ENCODE peak calls at places on chromosomes 11 and 22, in five cellular contexts. J is NB4, O is erythroblast, I is breast epithelium, Q is A549. T is an unnamed sample.

GRCh38 chr11:88183233-88183632 is 8.0 kb upstream of the RAB38 start:
- DNase-seq in Q (no peak), J (no peak), I (no peak), O (no peak), T (no peak)

GRCh38 chr11:45573728-45574127 is 91.7 kb downstream of the CHST1 start:
- DNase-seq in J (no peak), O (no peak), Q (no peak), I (no peak), T (no peak)

GRCh38 chr11:74707182-74707581 is 24.0 kb downstream of the CHRDL2 start:
- DNase-seq in I (no peak), Q (no peak), O (no peak), J (no peak), T (no peak)

GRCh38 chr11:114141863-114142590 is 82.5 kb downstream of the ZBTB16 start:
- DNase-seq in I (no peak), Q (no peak), J (no peak), O (no peak), T (no peak)

GRCh38 chr11:87722756-87723599 is 452.3 kb downstream of the RAB38 start:
- DNase-seq in Q (no peak), J (peak), O (peak), I (no peak), T (peak)

GRCh38 chr11:104256525-104256924 is 92.6 kb upstream of the PDGFD start:
- DNase-seq in Q (no peak), J (no peak), O (no peak), I (no peak), T (no peak)

GRCh38 chr11:12090061-12090572 is 20.3 kb upstream of the MICAL2 start:
- DNase-seq in I (peak), J (peak), Q (no peak), O (no peak), T (no peak)

GRCh38 chr11:69431893-69432738 is 49.3 kb upstream of the LINC01488 start:
- DNase-seq in I (no peak), Q (no peak), J (no peak), O (no peak), T (no peak)

GRCh38 chr11:13000721-13001120 is 8.4 kb upstream of the RASSF10 start:
- DNase-seq in I (no peak), J (no peak), Q (no peak), O (no peak), T (no peak)

GRCh38 chr11:100731471-100731870 is 44.4 kb downstream of the ARHGAP42 start:
- DNase-seq in O (no peak), Q (no peak), J (no peak), I (no peak), T (no peak)

GRCh38 chr11:76610871-76611475 is 59.6 kb downstream of the LRRC32 start:
- DNase-seq in I (no peak), J (no peak), O (no peak), Q (no peak), T (peak)

GRCh38 chr22:44500623-44501022 is 2.6 kb upstream of the RTL6 start:
- DNase-seq in Q (no peak), I (no peak), O (no peak), J (no peak), T (no peak)

GRCh38 chr11:128476729-128477128 is 110.6 kb downstream of the ETS1 start:
- DNase-seq in I (peak), J (peak), Q (no peak), O (peak), T (peak)

GRCh38 chr11:62538470-62539237 is 8.0 kb downstream of the AHNAK start:
- DNase-seq in J (no peak), I (no peak), O (no peak), Q (no peak), T (no peak)

GRCh38 chr22:46062232-46062615 is 85.3 kb upstream of the WNT7B start:
- DNase-seq in I (peak), Q (no peak), J (no peak), O (no peak), T (no peak)

GRCh38 chr22:45886502-45886901 is 90.5 kb downstream of the WNT7B start:
- DNase-seq in J (no peak), Q (no peak), I (no peak), O (no peak), T (no peak)

DNA sequence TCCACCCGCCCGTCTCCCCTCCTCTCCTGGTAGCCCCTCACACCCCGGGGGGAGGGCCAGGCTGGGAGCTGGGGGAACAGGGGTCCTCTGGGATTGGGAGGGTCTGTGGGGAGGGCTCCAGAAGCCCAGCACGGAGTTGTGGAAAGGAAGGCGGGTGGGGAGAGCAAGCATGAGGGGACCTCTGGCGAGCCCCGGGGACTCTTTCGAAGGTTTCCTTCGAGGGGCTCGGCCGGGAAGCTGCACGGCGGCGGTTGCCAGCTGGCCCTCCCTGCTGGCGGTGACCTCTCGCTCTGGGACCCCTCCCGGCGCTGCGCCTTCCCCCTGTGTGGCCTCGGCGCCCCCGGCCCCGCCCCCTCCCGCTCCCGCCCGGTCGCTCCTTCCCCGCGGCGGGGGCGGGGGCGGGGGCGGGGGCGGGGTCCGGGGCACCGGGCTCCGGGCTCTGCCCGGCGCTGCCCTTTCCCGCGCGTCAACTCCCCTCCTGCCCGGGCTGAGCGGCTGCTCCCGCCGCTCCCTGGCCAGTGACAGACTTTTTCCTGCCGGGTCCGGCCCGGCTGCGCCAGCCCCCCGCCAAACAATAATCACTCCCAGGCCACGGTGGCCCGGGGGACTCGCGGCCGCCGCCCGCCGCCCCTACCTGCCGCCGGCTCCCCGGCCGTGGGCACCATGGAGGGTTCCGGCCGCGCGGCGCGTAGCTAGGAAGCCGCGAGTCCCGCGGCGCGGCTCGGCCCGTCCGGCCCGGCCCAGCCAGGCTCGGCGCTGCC is 986 bp downstream of the CLCF1 start:
- DNase-seq in J (peak), O (peak), I (no peak), Q (no peak), T (no peak)
- TF ChIP-seq POLR2A in J (no peak), O (no peak), I (no peak), Q (peak), T (no peak)

GRCh38 chr11:106022795-106023275 is 795 bp upstream of the MSANTD4 start:
- DNase-seq in J (peak), O (no peak), Q (no peak), I (no peak), T (no peak)

GRCh38 chr11:106021181-106021966 is 666 bp downstream of the MSANTD4 start:
- DNase-seq in O (peak), J (peak), I (no peak), Q (no peak), T (no peak)

GRCh38 chr11:106017088-106017487 is 5.0 kb downstream of the MSANTD4 start:
- DNase-seq in Q (no peak), O (no peak), J (no peak), I (no peak), T (no peak)

GRCh38 chr11:106021967-106022794 is at the start of gene MSANTD4:
- DNase-seq in J (peak), Q (peak), O (peak), I (peak), T (peak)
- TF ChIP-seq POLR2A in J (peak), Q (peak), O (peak), I (peak), T (peak)

GRCh38 chr11:27362749-27363575 is at the start of gene CCDC34:
- DNase-seq in Q (peak), O (peak), J (peak), I (peak), T (peak)
- TF ChIP-seq POLR2A in Q (peak), O (peak), J (peak), I (no peak), T (no peak)

GRCh38 chr11:44286911-44287310 is 23.0 kb downstream of the ALX4 start:
- DNase-seq in I (no peak), O (no peak), J (no peak), Q (no peak), T (no peak)

GRCh38 chr11:44288133-44288526 is 21.8 kb downstream of the ALX4 start:
- DNase-seq in O (no peak), J (no peak), Q (no peak), I (no peak), T (no peak)

GRCh38 chr11:44286268-44286880 is 23.6 kb downstream of the ALX4 start:
- DNase-seq in O (peak), J (peak), Q (peak), I (no peak), T (peak)

GRCh38 chr11:44285756-44286155 is 24.2 kb downstream of the ALX4 start:
- DNase-seq in J (no peak), O (no peak), Q (no peak), I (no peak), T (no peak)

GRCh38 chr11:44290206-44290605 is 19.7 kb downstream of the ALX4 start:
- DNase-seq in O (no peak), I (no peak), Q (no peak), J (no peak), T (no peak)
- TF ChIP-seq POLR2A in O (no peak), I (no peak), Q (no peak), J (no peak), T (no peak)

GRCh38 chr22:49964493-49965290 is 4.1 kb downstream of the PIM3 start:
- DNase-seq in I (peak), Q (no peak), J (no peak), O (no peak), T (peak)

GRCh38 chr22:49965291-49966040 is 4.9 kb downstream of the PIM3 start:
- DNase-seq in J (no peak), Q (no peak), I (peak), O (no peak), T (no peak)

GRCh38 chr22:49966716-49967332 is 6.3 kb downstream of the PIM3 start:
- DNase-seq in J (peak), I (peak), O (no peak), Q (no peak), T (peak)

GRCh38 chr22:49967333-49968241 is 7.0 kb downstream of the PIM3 start:
- DNase-seq in O (no peak), Q (no peak), J (no peak), I (peak), T (peak)

DNA sequence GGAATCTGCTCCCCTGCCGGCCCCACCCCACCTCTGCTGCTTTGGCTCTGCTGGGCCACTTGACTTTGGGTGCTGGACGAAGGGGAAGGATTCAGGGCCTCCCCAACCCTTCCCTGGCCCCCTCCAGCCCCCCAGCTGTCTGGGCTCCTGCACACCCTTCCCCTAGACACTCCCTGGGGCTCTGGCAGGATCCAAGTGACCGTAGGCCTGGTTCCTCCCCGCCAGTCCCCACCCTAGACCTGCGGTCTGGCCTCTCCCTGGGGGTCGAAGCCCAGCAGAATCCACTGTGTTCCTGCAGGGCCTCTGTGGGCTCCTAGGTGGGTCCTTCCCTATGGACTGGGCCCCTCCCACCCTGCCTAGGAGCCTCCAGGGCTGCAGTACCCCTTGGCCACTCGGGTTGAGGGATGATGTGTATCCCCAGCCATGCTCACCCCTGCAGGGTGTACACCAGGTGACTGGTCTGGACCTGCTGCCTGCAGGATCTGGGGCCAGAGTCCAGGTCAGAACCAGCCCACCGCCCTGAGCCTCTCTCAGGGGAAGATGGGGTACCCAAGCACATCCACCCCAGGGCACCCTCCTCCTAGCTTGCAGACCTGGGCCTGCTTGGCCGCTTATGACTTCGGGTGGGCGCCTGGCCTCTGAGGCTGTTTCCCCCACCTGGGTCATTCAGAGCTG is 5.6 kb downstream of the PIM3 start:
- DNase-seq in I (peak), J (no peak), Q (no peak), O (no peak), T (no peak)
- TF ChIP-seq POLR2A in I (no peak), J (no peak), Q (no peak), O (no peak), T (no peak)

GRCh38 chr11:6655020-6655789 is 404 bp downstream of the DCHS1 start:
- DNase-seq in O (no peak), J (no peak), Q (no peak), I (no peak), T (peak)
- TF ChIP-seq POLR2A in O (no peak), J (no peak), Q (no peak), I (no peak), T (no peak)

GRCh38 chr22:35343664-35344550 is 37.0 kb upstream of the HMOX1 start:
- DNase-seq in Q (no peak), I (no peak), J (no peak), O (no peak), T (no peak)
- TF ChIP-seq POLR2A in Q (no peak), I (no peak), J (no peak), O (no peak), T (no peak)

DNA sequence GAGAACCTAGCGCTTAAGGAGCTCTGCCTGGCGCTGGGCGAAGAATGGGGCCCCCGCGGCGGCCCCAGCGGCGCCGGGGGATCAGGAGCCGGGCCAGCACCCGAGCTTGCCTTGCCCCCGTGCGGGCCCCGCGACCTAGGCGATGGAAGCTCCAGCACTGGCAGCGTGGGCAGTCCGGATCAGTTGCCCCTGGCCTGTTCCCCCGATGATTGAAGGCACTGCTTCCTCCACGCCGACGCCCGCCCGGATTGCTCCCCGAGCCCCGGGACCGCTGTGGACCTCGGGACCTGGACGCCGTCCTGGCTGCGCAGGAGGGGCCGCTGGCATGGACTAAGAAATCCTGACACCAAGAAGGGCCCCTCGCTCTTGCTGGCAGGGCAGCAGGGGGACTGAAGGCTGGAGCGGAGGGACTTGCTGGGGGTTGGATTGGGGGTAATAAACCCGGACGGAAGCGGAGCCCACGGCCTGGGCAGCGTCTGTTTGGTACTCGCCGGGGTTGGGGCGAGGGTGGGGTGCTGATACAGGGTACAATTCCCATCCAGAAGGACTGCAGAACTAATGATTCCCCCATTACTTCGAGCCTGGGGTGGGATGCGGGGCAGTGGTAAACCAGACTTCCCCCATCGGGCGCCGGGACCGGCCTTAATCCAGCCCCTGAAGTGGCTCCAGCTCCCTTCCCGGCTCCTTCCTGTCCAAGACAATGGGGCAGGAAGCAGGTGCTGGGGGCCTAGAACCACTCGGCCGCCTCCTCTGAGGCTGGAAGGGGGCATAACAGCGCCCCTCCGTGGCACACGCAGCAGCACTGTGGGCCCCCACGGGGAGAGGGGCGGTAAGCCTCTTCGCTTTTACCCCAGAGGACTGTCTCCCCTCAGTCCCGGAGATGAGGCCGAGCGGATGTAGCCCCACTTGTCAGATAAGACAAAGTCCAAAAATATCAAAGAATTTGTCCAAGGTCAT is 985 bp downstream of the CCDC85B start:
- DNase-seq in O (peak), J (peak), I (no peak), Q (peak), T (peak)
- TF ChIP-seq POLR2A in O (peak), J (peak), I (no peak), Q (peak), T (peak)

GRCh38 chr11:57667065-57667714 is 724 bp upstream of the ZDHHC5 start:
- DNase-seq in O (peak), I (peak), J (peak), Q (peak), T (peak)

GRCh38 chr11:57658023-57658361 is 430 bp downstream of the CLP1 start:
- DNase-seq in O (peak), I (no peak), Q (no peak), J (no peak), T (no peak)

GRCh38 chr11:57663975-57664374 is 3.9 kb upstream of the ZDHHC5 start:
- DNase-seq in J (no peak), O (no peak), I (no peak), Q (no peak), T (no peak)

GRCh38 chr11:57659669-57660068 is 2.1 kb downstream of the CLP1 start:
- DNase-seq in I (no peak), Q (no peak), O (no peak), J (no peak), T (no peak)

DNA sequence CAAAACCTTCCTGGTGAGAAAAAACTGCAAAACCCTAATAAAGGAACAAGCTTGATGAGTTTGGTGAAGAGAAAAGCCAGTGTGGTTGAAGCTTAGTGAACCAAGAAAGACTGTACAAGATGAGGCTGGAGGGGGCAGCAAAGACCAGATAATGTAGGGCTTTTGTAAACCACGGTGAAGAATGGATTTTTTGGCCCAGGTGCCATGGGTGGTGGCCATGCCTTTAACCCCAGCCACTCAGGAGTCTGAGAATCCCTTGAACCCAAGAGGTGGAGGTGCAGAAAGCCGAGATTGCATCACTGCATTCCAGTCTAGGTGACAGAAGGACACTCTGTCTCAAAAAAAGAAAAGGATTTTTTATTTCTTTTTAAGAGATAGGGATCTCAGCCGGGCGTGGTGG is 5.0 kb upstream of the ZDHHC5 start:
- DNase-seq in J (peak), O (peak), I (no peak), Q (no peak), T (no peak)
- TF ChIP-seq POLR2A in J (no peak), O (no peak), I (no peak), Q (no peak), T (no peak)

GRCh38 chr11:59560290-59560701 is 49.0 kb downstream of the OR4D9 start:
- DNase-seq in J (peak), Q (no peak), I (peak), O (peak), T (peak)
- TF ChIP-seq POLR2A in J (no peak), Q (no peak), I (no peak), O (peak), T (peak)

T was measured in adrenal gland.